ENCODE peak calls at places on chromosomes 4 and X, in six cellular contexts. One of them, this sample, is unnamed.

GRCh38 chr4:141102367-141102766 is 30.9 kb downstream of the RNF150 start:
- DNase-seq in nephron progenitor cell: no peak
- DNase-seq in progenitor cell of endocrine pancreas: no peak
- DNase-seq in right atrium auricular region: no peak
- DNase-seq in foreskin fibroblast: peak; percentile 71
- DNase-seq in neural progenitor cell: no peak
- DNase-seq in this sample: no peak

GRCh38 chr4:119209077-119209476 is 3.4 kb upstream of the USP53 start:
- DNase-seq in nephron progenitor cell: no peak
- DNase-seq in progenitor cell of endocrine pancreas: no peak
- DNase-seq in right atrium auricular region: no peak
- DNase-seq in foreskin fibroblast: peak; percentile 96
- DNase-seq in neural progenitor cell: no peak
- DNase-seq in this sample: no peak

GRCh38 chr4:87631668-87632067 is 18.4 kb upstream of the DMP1 start:
- DNase-seq in nephron progenitor cell: no peak
- DNase-seq in progenitor cell of endocrine pancreas: no peak
- DNase-seq in right atrium auricular region: no peak
- DNase-seq in foreskin fibroblast: no peak
- DNase-seq in neural progenitor cell: no peak
- DNase-seq in this sample: no peak

GRCh38 chr4:1746919-1747602 is 25.7 kb downstream of the TACC3 start:
- DNase-seq in nephron progenitor cell: no peak
- DNase-seq in progenitor cell of endocrine pancreas: no peak
- DNase-seq in right atrium auricular region: no peak
- DNase-seq in foreskin fibroblast: no peak
- DNase-seq in neural progenitor cell: no peak
- DNase-seq in this sample: no peak

GRCh38 chr4:150328496-150328895 is 250.3 kb downstream of the DCLK2 start:
- DNase-seq in nephron progenitor cell: no peak
- DNase-seq in progenitor cell of endocrine pancreas: no peak
- DNase-seq in right atrium auricular region: no peak
- DNase-seq in foreskin fibroblast: no peak
- DNase-seq in neural progenitor cell: no peak
- DNase-seq in this sample: no peak

GRCh38 chrX:38513087-38513742 is 48.1 kb upstream of the TSPAN7 start:
- DNase-seq in nephron progenitor cell: no peak
- DNase-seq in progenitor cell of endocrine pancreas: no peak
- DNase-seq in right atrium auricular region: no peak
- DNase-seq in foreskin fibroblast: no peak
- DNase-seq in neural progenitor cell: no peak
- DNase-seq in this sample: no peak

GRCh38 chr4:99447079-99447478 is 11.9 kb upstream of the ADH7 start:
- DNase-seq in nephron progenitor cell: no peak
- DNase-seq in progenitor cell of endocrine pancreas: no peak
- DNase-seq in right atrium auricular region: no peak
- DNase-seq in foreskin fibroblast: peak; percentile 53
- DNase-seq in neural progenitor cell: peak; percentile 89
- DNase-seq in this sample: no peak

GRCh38 chrX:17580529-17581155 is 156.7 kb upstream of the SCML1 start:
- DNase-seq in nephron progenitor cell: no peak
- DNase-seq in progenitor cell of endocrine pancreas: no peak
- DNase-seq in right atrium auricular region: no peak
- DNase-seq in foreskin fibroblast: peak; percentile 68
- DNase-seq in neural progenitor cell: no peak
- DNase-seq in this sample: no peak

GRCh38 chr4:150367326-150367725 is 214.6 kb upstream of the MAB21L2 start:
- DNase-seq in nephron progenitor cell: no peak
- DNase-seq in progenitor cell of endocrine pancreas: no peak
- DNase-seq in right atrium auricular region: no peak
- DNase-seq in foreskin fibroblast: no peak
- DNase-seq in neural progenitor cell: peak; percentile 62
- DNase-seq in this sample: no peak

GRCh38 chr4:6134612-6135220 is 65.6 kb downstream of the JAKMIP1 start:
- DNase-seq in nephron progenitor cell: no peak
- DNase-seq in progenitor cell of endocrine pancreas: no peak
- DNase-seq in right atrium auricular region: no peak
- DNase-seq in foreskin fibroblast: no peak
- DNase-seq in neural progenitor cell: no peak
- DNase-seq in this sample: no peak

GRCh38 chr4:112223956-112224355 is 7.6 kb upstream of the AP1AR start:
- DNase-seq in nephron progenitor cell: no peak
- DNase-seq in progenitor cell of endocrine pancreas: no peak
- DNase-seq in right atrium auricular region: no peak
- DNase-seq in foreskin fibroblast: no peak
- DNase-seq in neural progenitor cell: no peak
- DNase-seq in this sample: no peak

GRCh38 chr4:40333921-40334352 is 1.2 kb upstream of the CHRNA9 start:
- DNase-seq in nephron progenitor cell: no peak
- DNase-seq in progenitor cell of endocrine pancreas: no peak
- DNase-seq in right atrium auricular region: no peak
- DNase-seq in foreskin fibroblast: peak; percentile 87
- DNase-seq in neural progenitor cell: no peak
- DNase-seq in this sample: no peak

GRCh38 chr4:8725845-8726244 is 133.3 kb downstream of the CPZ start:
- DNase-seq in nephron progenitor cell: no peak
- DNase-seq in progenitor cell of endocrine pancreas: no peak
- DNase-seq in right atrium auricular region: no peak
- DNase-seq in foreskin fibroblast: no peak
- DNase-seq in neural progenitor cell: no peak
- DNase-seq in this sample: no peak

GRCh38 chrX:120559799-120560198 is 963 bp downstream of the CUL4B start:
- DNase-seq in nephron progenitor cell: no peak
- DNase-seq in progenitor cell of endocrine pancreas: no peak
- DNase-seq in right atrium auricular region: no peak
- DNase-seq in foreskin fibroblast: no peak
- DNase-seq in neural progenitor cell: peak; percentile 1
- DNase-seq in this sample: no peak

GRCh38 chr4:174210952-174211490 is 72.4 kb downstream of the FBXO8 start:
- DNase-seq in nephron progenitor cell: no peak
- DNase-seq in progenitor cell of endocrine pancreas: no peak
- DNase-seq in right atrium auricular region: no peak
- DNase-seq in foreskin fibroblast: peak; percentile 65
- DNase-seq in neural progenitor cell: no peak
- DNase-seq in this sample: no peak

GRCh38 chr4:174211611-174212044 is 71.8 kb downstream of the FBXO8 start:
- DNase-seq in nephron progenitor cell: peak; percentile 16
- DNase-seq in progenitor cell of endocrine pancreas: no peak
- DNase-seq in right atrium auricular region: no peak
- DNase-seq in foreskin fibroblast: no peak
- DNase-seq in neural progenitor cell: peak; percentile 62
- DNase-seq in this sample: peak; percentile 36

GRCh38 chr4:174209296-174209695 is 74.2 kb downstream of the FBXO8 start:
- DNase-seq in nephron progenitor cell: no peak
- DNase-seq in progenitor cell of endocrine pancreas: no peak
- DNase-seq in right atrium auricular region: no peak
- DNase-seq in foreskin fibroblast: peak; percentile 47
- DNase-seq in neural progenitor cell: no peak
- DNase-seq in this sample: no peak

GRCh38 chr4:174212061-174212460 is 71.4 kb downstream of the FBXO8 start:
- DNase-seq in nephron progenitor cell: no peak
- DNase-seq in progenitor cell of endocrine pancreas: no peak
- DNase-seq in right atrium auricular region: no peak
- DNase-seq in foreskin fibroblast: no peak
- DNase-seq in neural progenitor cell: no peak
- DNase-seq in this sample: no peak

DNA sequence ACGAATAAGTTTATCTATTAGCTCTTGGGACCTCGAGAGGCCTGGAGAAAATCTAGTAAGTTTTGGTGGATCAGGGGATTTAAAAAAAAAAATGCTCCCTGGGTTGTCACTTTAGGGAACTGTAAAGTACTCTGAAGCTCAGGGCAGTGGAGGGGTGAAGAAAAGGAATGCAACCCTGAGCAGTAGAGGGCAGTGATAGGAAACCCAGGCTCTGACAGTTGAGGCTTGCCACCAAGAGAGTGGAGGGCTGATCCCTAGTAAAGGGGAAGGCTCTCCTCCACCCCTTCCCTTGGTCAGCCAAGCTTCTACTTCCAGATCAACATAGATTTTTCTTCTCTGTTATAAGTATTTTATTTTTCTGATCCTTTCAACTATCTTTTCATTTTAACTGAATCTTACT is 73.1 kb downstream of the FBXO8 start:
- DNase-seq in nephron progenitor cell: no peak
- DNase-seq in progenitor cell of endocrine pancreas: no peak
- DNase-seq in right atrium auricular region: no peak
- DNase-seq in foreskin fibroblast: no peak
- DNase-seq in neural progenitor cell: peak; percentile 60
- DNase-seq in this sample: no peak
- TF ChIP-seq CTCF in nephron progenitor cell: no peak
- TF ChIP-seq CTCF in progenitor cell of endocrine pancreas: no peak
- TF ChIP-seq CTCF in right atrium auricular region: no peak
- TF ChIP-seq CTCF in foreskin fibroblast: no peak
- TF ChIP-seq CTCF in neural progenitor cell: peak; percentile 34
- TF ChIP-seq CTCF in this sample: no peak

GRCh38 chr4:142671516-142671915 is 174.6 kb downstream of the INPP4B start:
- DNase-seq in nephron progenitor cell: no peak
- DNase-seq in progenitor cell of endocrine pancreas: no peak
- DNase-seq in right atrium auricular region: no peak
- DNase-seq in foreskin fibroblast: peak; percentile 3
- DNase-seq in neural progenitor cell: peak; percentile 4
- DNase-seq in this sample: no peak
- TF ChIP-seq CTCF in nephron progenitor cell: peak; percentile 17
- TF ChIP-seq CTCF in progenitor cell of endocrine pancreas: no peak
- TF ChIP-seq CTCF in right atrium auricular region: no peak
- TF ChIP-seq CTCF in foreskin fibroblast: no peak
- TF ChIP-seq CTCF in neural progenitor cell: peak; percentile 39
- TF ChIP-seq CTCF in this sample: peak; percentile 46

GRCh38 chr4:43837604-43838003 is 611.0 kb downstream of the KCTD8 start:
- DNase-seq in nephron progenitor cell: no peak
- DNase-seq in progenitor cell of endocrine pancreas: no peak
- DNase-seq in right atrium auricular region: no peak
- DNase-seq in foreskin fibroblast: no peak
- DNase-seq in neural progenitor cell: no peak
- DNase-seq in this sample: no peak

GRCh38 chr4:43842594-43842993 is 606.0 kb downstream of the KCTD8 start:
- DNase-seq in nephron progenitor cell: no peak
- DNase-seq in progenitor cell of endocrine pancreas: no peak
- DNase-seq in right atrium auricular region: no peak
- DNase-seq in foreskin fibroblast: no peak
- DNase-seq in neural progenitor cell: no peak
- DNase-seq in this sample: no peak

GRCh38 chr4:43846111-43846587 is 602.5 kb downstream of the KCTD8 start:
- DNase-seq in nephron progenitor cell: no peak
- DNase-seq in progenitor cell of endocrine pancreas: no peak
- DNase-seq in right atrium auricular region: no peak
- DNase-seq in foreskin fibroblast: no peak
- DNase-seq in neural progenitor cell: no peak
- DNase-seq in this sample: no peak

GRCh38 chr4:43843501-43843900 is 605.1 kb downstream of the KCTD8 start:
- DNase-seq in nephron progenitor cell: no peak
- DNase-seq in progenitor cell of endocrine pancreas: no peak
- DNase-seq in right atrium auricular region: no peak
- DNase-seq in foreskin fibroblast: no peak
- DNase-seq in neural progenitor cell: peak; percentile 11
- DNase-seq in this sample: no peak
- TF ChIP-seq CTCF in nephron progenitor cell: no peak
- TF ChIP-seq CTCF in progenitor cell of endocrine pancreas: peak; percentile 63
- TF ChIP-seq CTCF in right atrium auricular region: no peak
- TF ChIP-seq CTCF in foreskin fibroblast: no peak
- TF ChIP-seq CTCF in neural progenitor cell: no peak
- TF ChIP-seq CTCF in this sample: no peak

GRCh38 chrX:96971812-96972211 is 88.1 kb downstream of the RPA4 start:
- DNase-seq in nephron progenitor cell: no peak
- DNase-seq in progenitor cell of endocrine pancreas: no peak
- DNase-seq in right atrium auricular region: no peak
- DNase-seq in foreskin fibroblast: no peak
- DNase-seq in neural progenitor cell: no peak
- DNase-seq in this sample: no peak
- TF ChIP-seq CTCF in nephron progenitor cell: no peak
- TF ChIP-seq CTCF in progenitor cell of endocrine pancreas: peak; percentile 7
- TF ChIP-seq CTCF in right atrium auricular region: no peak
- TF ChIP-seq CTCF in foreskin fibroblast: no peak
- TF ChIP-seq CTCF in neural progenitor cell: no peak
- TF ChIP-seq CTCF in this sample: no peak

This sample was measured in endothelial cell.